ENCODE peak calls at places on chromosomes 12 and 14, in five cellular contexts. One of them, this sample, is unnamed.

GRCh38 chr12:80632835-80633234 is 74.6 kb upstream of the MYF6 start:
- DNase-seq in T-helper 22 cell: no peak
- DNase-seq in HCEC 1CT: peak; percentile 32
- DNase-seq in left kidney: peak; percentile 24
- DNase-seq in fibroblast of lung: no peak
- DNase-seq in this sample: peak; percentile 29

GRCh38 chr12:541676-542289 is 82.0 kb downstream of the B4GALNT3 start:
- DNase-seq in T-helper 22 cell: no peak
- DNase-seq in HCEC 1CT: no peak
- DNase-seq in left kidney: peak; percentile 80
- DNase-seq in fibroblast of lung: peak; percentile 15
- DNase-seq in this sample: no peak

GRCh38 chr12:4011597-4011996 is 138.4 kb upstream of the PARP11 start:
- DNase-seq in T-helper 22 cell: no peak
- DNase-seq in HCEC 1CT: no peak
- DNase-seq in left kidney: peak; percentile 44
- DNase-seq in fibroblast of lung: peak; percentile 33
- DNase-seq in this sample: peak; percentile 97

GRCh38 chr14:29311983-29312382 is 545.4 kb downstream of the FOXG1 start:
- DNase-seq in T-helper 22 cell: no peak
- DNase-seq in HCEC 1CT: peak; percentile 25
- DNase-seq in left kidney: no peak
- DNase-seq in fibroblast of lung: peak; percentile 69
- DNase-seq in this sample: no peak

GRCh38 chr14:99203080-99203479 is 68.9 kb downstream of the BCL11B start:
- DNase-seq in T-helper 22 cell: no peak
- DNase-seq in HCEC 1CT: no peak
- DNase-seq in left kidney: no peak
- DNase-seq in fibroblast of lung: no peak
- DNase-seq in this sample: no peak

GRCh38 chr14:88016768-88017167 is 11.8 kb downstream of the GPR65 start:
- DNase-seq in T-helper 22 cell: no peak
- DNase-seq in HCEC 1CT: no peak
- DNase-seq in left kidney: no peak
- DNase-seq in fibroblast of lung: peak; percentile 6
- DNase-seq in this sample: no peak

GRCh38 chr12:54011665-54012532 is 3.1 kb downstream of the HOXC8 start:
- DNase-seq in T-helper 22 cell: no peak
- DNase-seq in HCEC 1CT: no peak
- DNase-seq in left kidney: peak; percentile 67
- DNase-seq in fibroblast of lung: no peak
- DNase-seq in this sample: no peak

GRCh38 chr12:30694412-30694955 is 1.2 kb downstream of the IPO8 start:
- DNase-seq in T-helper 22 cell: no peak
- DNase-seq in HCEC 1CT: no peak
- DNase-seq in left kidney: peak; percentile 64
- DNase-seq in fibroblast of lung: no peak
- DNase-seq in this sample: peak; percentile 28

GRCh38 chr12:123388218-123388947 is 4.5 kb downstream of the KMT5A start:
- DNase-seq in T-helper 22 cell: peak; percentile 71
- DNase-seq in HCEC 1CT: peak; percentile 71
- DNase-seq in left kidney: peak; percentile 90
- DNase-seq in fibroblast of lung: peak; percentile 68
- DNase-seq in this sample: peak; percentile 62

GRCh38 chr12:70853326-70853725 is 67.2 kb downstream of the PTPRR start:
- DNase-seq in T-helper 22 cell: no peak
- DNase-seq in HCEC 1CT: peak; percentile 89
- DNase-seq in left kidney: no peak
- DNase-seq in fibroblast of lung: peak; percentile 36
- DNase-seq in this sample: peak; percentile 42

GRCh38 chr12:4518106-4518728 is 20.5 kb upstream of the RAD51AP1 start:
- DNase-seq in T-helper 22 cell: no peak
- DNase-seq in HCEC 1CT: peak; percentile 71
- DNase-seq in left kidney: no peak
- DNase-seq in fibroblast of lung: peak; percentile 85
- DNase-seq in this sample: peak; percentile 54

GRCh38 chr12:114835031-114835430 is 151.1 kb upstream of the TBX3 start:
- DNase-seq in T-helper 22 cell: no peak
- DNase-seq in HCEC 1CT: peak; percentile 66
- DNase-seq in left kidney: no peak
- DNase-seq in fibroblast of lung: peak; percentile 72
- DNase-seq in this sample: peak; percentile 74

GRCh38 chr14:98393527-98393926 is 878.5 kb downstream of the BCL11B start:
- DNase-seq in T-helper 22 cell: no peak
- DNase-seq in HCEC 1CT: no peak
- DNase-seq in left kidney: no peak
- DNase-seq in fibroblast of lung: no peak
- DNase-seq in this sample: no peak

GRCh38 chr12:47557401-47557800 is 148.4 kb downstream of the RPAP3 start:
- DNase-seq in T-helper 22 cell: no peak
- DNase-seq in HCEC 1CT: no peak
- DNase-seq in left kidney: no peak
- DNase-seq in fibroblast of lung: no peak
- DNase-seq in this sample: no peak

GRCh38 chr14:100902295-100902694 is 1.2 kb downstream of the RTL1 start:
- DNase-seq in T-helper 22 cell: no peak
- DNase-seq in HCEC 1CT: no peak
- DNase-seq in left kidney: no peak
- DNase-seq in fibroblast of lung: no peak
- DNase-seq in this sample: no peak

GRCh38 chr14:102215522-102216250 is 76.0 kb downstream of the WDR20 start:
- DNase-seq in T-helper 22 cell: no peak
- DNase-seq in HCEC 1CT: no peak
- DNase-seq in left kidney: no peak
- DNase-seq in fibroblast of lung: peak; percentile 31
- DNase-seq in this sample: no peak

GRCh38 chr14:91415794-91416743 is 1.6 kb downstream of the CCDC88C start:
- DNase-seq in T-helper 22 cell: peak; percentile 69
- DNase-seq in HCEC 1CT: no peak
- DNase-seq in left kidney: peak; percentile 85
- DNase-seq in fibroblast of lung: peak; percentile 14
- DNase-seq in this sample: no peak